ENCODE peak calls at places on chromosome 22, in six cellular contexts. One of them, this sample, is unnamed.

GRCh38 chr22:49769691-49770315 is 57.9 kb downstream of the BRD1 start:
- DNase-seq in DND-41: no peak
- DNase-seq in left ventricle myocardium superior: peak; percentile 21
- DNase-seq in GM10248: no peak
- DNase-seq in germinal center: no peak
- DNase-seq in LoVo: no peak
- DNase-seq in this sample: no peak

GRCh38 chr22:46067159-46068111 is 82.9 kb upstream of the PPARA start:
- DNase-seq in GM10248: no peak
- DNase-seq in germinal center: no peak
- DNase-seq in LoVo: no peak
- DNase-seq in left ventricle myocardium superior: peak; percentile 45
- DNase-seq in DND-41: no peak
- DNase-seq in this sample: no peak

GRCh38 chr22:24186352-24186740 is 5.1 kb downstream of the SUSD2 start:
- DNase-seq in left ventricle myocardium superior: no peak
- DNase-seq in DND-41: no peak
- DNase-seq in GM10248: no peak
- DNase-seq in LoVo: no peak
- DNase-seq in germinal center: no peak
- DNase-seq in this sample: no peak

GRCh38 chr22:49216579-49216978 is 611.1 kb downstream of the BRD1 start:
- DNase-seq in GM10248: no peak
- DNase-seq in LoVo: no peak
- DNase-seq in DND-41: no peak
- DNase-seq in germinal center: no peak
- DNase-seq in left ventricle myocardium superior: no peak
- DNase-seq in this sample: no peak

GRCh38 chr22:36237462-36238347 is 1.6 kb downstream of the APOL2 start:
- DNase-seq in germinal center: peak; percentile 33
- DNase-seq in GM10248: peak; percentile 41
- DNase-seq in left ventricle myocardium superior: no peak
- DNase-seq in DND-41: peak; percentile 75
- DNase-seq in LoVo: no peak
- DNase-seq in this sample: no peak

GRCh38 chr22:29212738-29213137 is 7.0 kb downstream of the EMID1 start:
- DNase-seq in LoVo: no peak
- DNase-seq in germinal center: no peak
- DNase-seq in DND-41: no peak
- DNase-seq in GM10248: no peak
- DNase-seq in left ventricle myocardium superior: no peak
- DNase-seq in this sample: no peak

GRCh38 chr22:39600491-39601179 is 30.1 kb downstream of the CACNA1I start:
- DNase-seq in DND-41: no peak
- DNase-seq in left ventricle myocardium superior: no peak
- DNase-seq in LoVo: no peak
- DNase-seq in germinal center: peak; percentile 29
- DNase-seq in GM10248: no peak
- DNase-seq in this sample: no peak

GRCh38 chr22:44389926-44390925 is 77.5 kb upstream of the SHISAL1 start:
- DNase-seq in left ventricle myocardium superior: peak; percentile 3
- DNase-seq in germinal center: no peak
- DNase-seq in GM10248: no peak
- DNase-seq in DND-41: no peak
- DNase-seq in LoVo: no peak
- DNase-seq in this sample: no peak

GRCh38 chr22:46935506-46936377 is 173.3 kb downstream of the TBC1D22A start:
- DNase-seq in GM10248: no peak
- DNase-seq in DND-41: no peak
- DNase-seq in LoVo: peak; percentile 2
- DNase-seq in left ventricle myocardium superior: no peak
- DNase-seq in germinal center: no peak
- DNase-seq in this sample: no peak

GRCh38 chr22:42910221-42910942 is 53.3 kb upstream of the ARFGAP3 start:
- DNase-seq in left ventricle myocardium superior: peak; percentile 58
- DNase-seq in DND-41: no peak
- DNase-seq in GM10248: no peak
- DNase-seq in LoVo: no peak
- DNase-seq in germinal center: no peak
- DNase-seq in this sample: no peak

GRCh38 chr22:20750461-20751184 is 23.3 kb upstream of the SERPIND1 start:
- DNase-seq in DND-41: no peak
- DNase-seq in germinal center: no peak
- DNase-seq in LoVo: peak; percentile 29
- DNase-seq in GM10248: peak; percentile 79
- DNase-seq in left ventricle myocardium superior: peak; percentile 63
- DNase-seq in this sample: peak; percentile 66

GRCh38 chr22:28810839-28811491 is 10.6 kb upstream of the XBP1 start:
- DNase-seq in GM10248: no peak
- DNase-seq in LoVo: no peak
- DNase-seq in DND-41: peak; percentile 91
- DNase-seq in left ventricle myocardium superior: no peak
- DNase-seq in germinal center: no peak
- DNase-seq in this sample: no peak

GRCh38 chr22:47206819-47207218 is 444.4 kb downstream of the TBC1D22A start:
- DNase-seq in LoVo: peak; percentile 19
- DNase-seq in DND-41: no peak
- DNase-seq in left ventricle myocardium superior: no peak
- DNase-seq in GM10248: no peak
- DNase-seq in germinal center: no peak
- DNase-seq in this sample: no peak

GRCh38 chr22:24444729-24445466 is 17.5 kb downstream of the ADORA2A start:
- DNase-seq in DND-41: no peak
- DNase-seq in LoVo: no peak
- DNase-seq in GM10248: no peak
- DNase-seq in germinal center: no peak
- DNase-seq in left ventricle myocardium superior: peak; percentile 33
- DNase-seq in this sample: no peak

GRCh38 chr22:27850000-27850465 is 48.5 kb upstream of the MN1 start:
- DNase-seq in LoVo: no peak
- DNase-seq in germinal center: no peak
- DNase-seq in left ventricle myocardium superior: peak; percentile 58
- DNase-seq in GM10248: no peak
- DNase-seq in DND-41: no peak
- DNase-seq in this sample: no peak

GRCh38 chr22:27842236-27842993 is 40.9 kb upstream of the MN1 start:
- DNase-seq in GM10248: no peak
- DNase-seq in germinal center: no peak
- DNase-seq in LoVo: no peak
- DNase-seq in DND-41: no peak
- DNase-seq in left ventricle myocardium superior: no peak
- DNase-seq in this sample: no peak

GRCh38 chr22:50326959-50327710 is at the start of gene DENND6B:
- DNase-seq in GM10248: peak; percentile 93
- DNase-seq in DND-41: peak; percentile 50
- DNase-seq in LoVo: peak; percentile 94
- DNase-seq in left ventricle myocardium superior: peak; percentile 94
- DNase-seq in germinal center: peak; percentile 80
- DNase-seq in this sample: no peak

GRCh38 chr22:42979606-42980005 is 35.3 kb downstream of the PACSIN2 start:
- DNase-seq in germinal center: no peak
- DNase-seq in DND-41: no peak
- DNase-seq in left ventricle myocardium superior: no peak
- DNase-seq in GM10248: no peak
- DNase-seq in LoVo: no peak
- DNase-seq in this sample: no peak

GRCh38 chr22:27306771-27307170 is 494.8 kb downstream of the MN1 start:
- DNase-seq in DND-41: no peak
- DNase-seq in GM10248: no peak
- DNase-seq in left ventricle myocardium superior: no peak
- DNase-seq in LoVo: no peak
- DNase-seq in germinal center: no peak
- DNase-seq in this sample: no peak

This sample was measured in RWPE1.